ENCODE peak calls at places on chromosomes 16 and 17, in five cellular contexts. Q is T1000; I is lung microvascular endothelial cell; D is activated gamma-delta T cell treated with anti-CD3 and anti-CD28 coated beads, Interleukin-2, amount 50 U/mL, for 16 hours; L is CD4-positive, alpha-beta T cell. U is an unnamed sample.

GRCh38 chr17:51435641-51436091 is 175.3 kb downstream of the UTP18 start:
- DNase-seq in L (peak), D (no peak), Q (no peak), I (peak), U (peak)

GRCh38 chr17:82231562-82232321 is 2.9 kb downstream of the SLC16A3 start:
- DNase-seq in I (no peak), Q (no peak), D (no peak), L (no peak), U (peak)

GRCh38 chr16:87384162-87384999 is 805 bp upstream of the FBXO31 start:
- DNase-seq in Q (peak), D (no peak), I (no peak), L (peak), U (no peak)

GRCh38 chr16:28603381-28604185 is 6.3 kb downstream of the SULT1A1 start:
- DNase-seq in L (no peak), I (no peak), D (no peak), Q (no peak), U (no peak)

GRCh38 chr16:16005725-16006124 is 56.3 kb downstream of the ABCC1 start:
- DNase-seq in L (no peak), Q (no peak), D (no peak), I (no peak), U (no peak)

GRCh38 chr17:8140413-8141029 is 11.7 kb downstream of the PER1 start:
- DNase-seq in I (no peak), L (no peak), D (no peak), Q (no peak), U (no peak)

GRCh38 chr16:1331712-1332617 is 1.5 kb upstream of the BAIAP3 start:
- DNase-seq in D (no peak), L (no peak), Q (peak), I (peak), U (peak)

GRCh38 chr16:71722801-71723536 is 1.5 kb downstream of the PHLPP2 start:
- DNase-seq in D (peak), Q (peak), L (peak), I (peak), U (peak)

GRCh38 chr17:63398680-63399079 is 47.4 kb downstream of the CYB561 start:
- DNase-seq in L (no peak), Q (no peak), I (no peak), D (no peak), U (peak)